ENCODE peak calls at places on chromosomes 12 and 14, in four cellular contexts. K is cardiac muscle cell; G is CD8-positive, alpha-beta T cell; C is mesenchymal stem cell. T is an unnamed sample. For H3K4me1, the result is how much of the 10 kb centered on the place peaks cover.

GRCh38 chr14:64715628-64716412 is 11.6 kb downstream of the PLEKHG3 start:
- DNase-seq in K (no peak), G (no peak), C (peak), T (no peak)

GRCh38 chr12:122942609-122943008 is 23.7 kb downstream of the ABCB9 start:
- DNase-seq in K (no peak), G (no peak), C (peak), T (no peak)

GRCh38 chr12:52949413-52950331 is 754 bp downstream of the KRT18 start:
- DNase-seq in K (peak), G (no peak), C (peak), T (no peak)

GRCh38 chr14:28762949-28763313 is 3.7 kb upstream of the FOXG1 start:
- DNase-seq in K (no peak), G (no peak), C (no peak), T (no peak)

GRCh38 chr12:90331821-90332220 is 623.2 kb downstream of the CCER1 start:
- DNase-seq in K (no peak), G (no peak), C (no peak), T (no peak)

GRCh38 chr14:21382886-21383847 is 652 bp downstream of the SUPT16H start:
- DNase-seq in K (peak), G (peak), C (peak), T (peak)

GRCh38 chr12:93440043-93440835 is 1.5 kb downstream of the UBE2N start:
- DNase-seq in K (no peak), G (no peak), C (peak), T (no peak)

GRCh38 chr12:3129301-3130052 is 52.3 kb downstream of the TSPAN9 start:
- DNase-seq in K (peak), G (no peak), C (peak), T (no peak)

GRCh38 chr14:98901511-98902205 is 370.3 kb downstream of the BCL11B start:
- DNase-seq in K (no peak), G (no peak), C (no peak), T (no peak)

GRCh38 chr12:132172619-132173018 is 28.4 kb downstream of the NOC4L start:
- DNase-seq in K (no peak), G (no peak), C (no peak), T (no peak)

GRCh38 chr12:32197421-32197820 is 90.8 kb downstream of the BICD1 start:
- DNase-seq in K (no peak), G (no peak), C (no peak), T (no peak)

GRCh38 chr12:100234591-100235304 is 32.1 kb downstream of the DEPDC4 start:
- DNase-seq in K (peak), G (no peak), C (peak), T (peak)

GRCh38 chr12:124359671-124360581 is 65.0 kb downstream of the RFLNA start:
- DNase-seq in K (peak), G (no peak), C (no peak), T (no peak)

GRCh38 chr12:56908136-56908535 is 26.1 kb downstream of the SDR9C7 start:
- DNase-seq in K (no peak), G (no peak), C (no peak), T (no peak)

GRCh38 chr14:28766505-28767238 is at the start of gene FOXG1:
- DNase-seq in K (peak), G (no peak), C (no peak), T (no peak)

GRCh38 chr14:68722186-68722585 is 70.7 kb downstream of the ZFP36L1 start:
- DNase-seq in K (no peak), G (no peak), C (no peak), T (no peak)

GRCh38 chr14:103549361-103550311 is 12.8 kb downstream of the BAG5 start:
- DNase-seq in K (no peak), G (no peak), C (no peak), T (no peak)

GRCh38 chr14:105878125-105878524 is 351.7 kb downstream of the TMEM121 start:
- DNase-seq in K (no peak), G (no peak), C (no peak), T (no peak)

GRCh38 chr12:54431911-54432814 is 13.1 kb upstream of the ITGA5 start:
- DNase-seq in K (peak), G (no peak), C (peak), T (no peak)

GRCh38 chr12:11668611-11669010 is 19.1 kb downstream of the ETV6 start:
- DNase-seq in K (no peak), G (no peak), C (no peak), T (no peak)

GRCh38 chr12:119649202-119649808 is 18.6 kb upstream of the PRKAB1 start:
- DNase-seq in K (peak), G (no peak), C (no peak), T (peak)

GRCh38 chr14:49766839-49767238 is 1.1 kb upstream of the KLHDC2 start:
- DNase-seq in K (no peak), G (no peak), C (no peak), T (no peak)

GRCh38 chr14:102849522-102850379 is 72.5 kb downstream of the TRAF3 start:
- DNase-seq in K (peak), G (no peak), C (peak), T (no peak)

GRCh38 chr12:120760349-120761245 is 35.0 kb downstream of the ACADS start:
- DNase-seq in K (no peak), G (no peak), C (peak), T (no peak)

GRCh38 chr12:51867796-51868428 is 19.4 kb upstream of the FIGNL2 start:
- DNase-seq in K (no peak), G (no peak), C (no peak), T (no peak)

GRCh38 chr14:104386281-104386841 is 193.2 kb upstream of the C14orf180 start:
- DNase-seq in K (no peak), G (no peak), C (no peak), T (no peak)

GRCh38 chr14:24876009-24876690 is 173.8 kb downstream of the STXBP6 start:
- DNase-seq in K (no peak), G (no peak), C (no peak), T (no peak)

GRCh38 chr12:5586201-5586600 is 154.3 kb downstream of the NTF3 start:
- DNase-seq in K (peak), G (no peak), C (peak), T (no peak)

GRCh38 chr12:117662220-117662619 is 300.8 kb upstream of the NOS1 start:
- DNase-seq in K (no peak), G (no peak), C (no peak), T (no peak)

GRCh38 chr12:79765157-79765556 is 74.4 kb upstream of the PAWR start:
- DNase-seq in K (no peak), G (no peak), C (no peak), T (no peak)

GRCh38 chr12:79763748-79764452 is 73.1 kb upstream of the PAWR start:
- DNase-seq in K (peak), G (no peak), C (no peak), T (no peak)

GRCh38 chr12:79764641-79765040 is 73.9 kb upstream of the PAWR start:
- DNase-seq in K (no peak), G (no peak), C (no peak), T (no peak)

GRCh38 chr12:79766705-79767464 is 76.1 kb upstream of the PAWR start:
- DNase-seq in K (no peak), G (no peak), C (peak), T (no peak)

DNA sequence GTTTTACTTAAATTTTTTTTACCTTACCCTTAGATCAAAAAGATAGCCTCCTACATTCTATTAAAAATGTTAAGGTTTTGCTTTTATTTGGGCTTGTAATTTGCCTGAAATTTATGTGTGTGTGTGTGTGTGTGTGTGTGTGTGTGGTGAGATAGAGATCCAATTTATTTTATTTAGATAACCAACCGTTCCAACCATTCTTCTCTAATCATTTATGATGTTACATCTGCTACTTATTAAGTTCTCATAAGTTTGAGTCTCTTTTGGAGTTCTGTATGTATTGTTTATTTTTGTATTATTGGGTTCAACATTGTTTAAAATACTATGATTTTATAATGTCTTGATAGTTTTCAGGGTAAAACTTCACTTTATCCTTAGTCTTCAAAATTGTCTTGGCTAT is 70.6 kb upstream of the PAWR start:
- DNase-seq in K (no peak), G (no peak), C (no peak), T (no peak)
- H3K4me3 ChIP-seq in K (no peak), G (no peak), C (no peak), T (no peak)

DNA sequence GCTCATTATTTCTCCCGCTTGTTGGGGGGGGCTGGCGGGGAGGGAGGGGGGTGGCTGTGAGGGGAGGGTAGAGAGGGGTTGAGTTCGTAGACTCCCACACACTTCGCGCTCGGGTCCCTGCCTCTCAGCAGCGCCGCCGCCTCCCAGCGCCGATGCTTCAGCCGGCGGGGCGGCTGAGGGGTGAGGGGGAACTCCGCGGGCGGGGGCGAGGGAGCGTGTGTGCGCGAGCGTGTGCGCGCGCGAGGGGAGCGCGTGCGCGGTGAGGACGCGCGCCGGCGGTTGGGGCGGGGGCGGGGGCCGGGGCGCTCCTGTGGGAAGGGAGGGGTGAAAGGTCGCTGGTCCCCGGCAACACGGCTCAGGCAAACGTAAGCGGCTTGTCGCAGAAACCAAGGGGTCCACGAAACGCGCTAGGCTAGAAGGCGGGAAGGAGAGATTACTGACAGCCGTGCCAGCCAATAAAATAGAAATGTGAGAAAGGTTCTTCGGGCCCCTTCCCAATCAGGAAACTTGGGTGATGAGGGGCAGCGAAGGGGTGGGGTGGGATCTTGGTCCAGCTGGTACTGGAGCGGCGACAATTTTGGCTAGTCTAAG is 343 bp upstream of the NOVA1 start:
- DNase-seq in K (peak), G (no peak), C (peak), T (no peak)
- H3K4me1 ChIP-seq in K (under half), G (under half), C (under half), T (under half)

DNA sequence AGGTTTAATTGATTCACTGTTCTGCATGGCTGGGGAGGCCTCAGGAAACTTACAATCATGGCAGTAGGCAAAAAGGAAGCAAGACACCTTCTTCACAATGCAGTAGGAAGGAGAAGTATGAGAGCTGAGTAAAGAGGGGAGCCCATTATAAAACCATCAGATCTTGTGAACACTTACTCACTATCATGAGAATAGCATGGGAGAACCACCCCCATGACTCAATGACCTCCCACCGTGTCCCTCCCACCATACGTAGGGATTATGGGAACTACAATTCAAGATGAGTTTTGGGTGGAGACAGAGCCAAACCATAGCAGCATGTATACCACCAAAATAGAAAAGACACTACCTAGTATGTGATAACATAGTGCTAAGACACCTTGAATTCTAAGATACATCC is 2.9 kb upstream of the HMGA2 start:
- DNase-seq in K (no peak), G (no peak), C (no peak), T (no peak)
- H3K4me3 ChIP-seq in K (no peak), G (no peak), C (no peak), T (no peak)

DNA sequence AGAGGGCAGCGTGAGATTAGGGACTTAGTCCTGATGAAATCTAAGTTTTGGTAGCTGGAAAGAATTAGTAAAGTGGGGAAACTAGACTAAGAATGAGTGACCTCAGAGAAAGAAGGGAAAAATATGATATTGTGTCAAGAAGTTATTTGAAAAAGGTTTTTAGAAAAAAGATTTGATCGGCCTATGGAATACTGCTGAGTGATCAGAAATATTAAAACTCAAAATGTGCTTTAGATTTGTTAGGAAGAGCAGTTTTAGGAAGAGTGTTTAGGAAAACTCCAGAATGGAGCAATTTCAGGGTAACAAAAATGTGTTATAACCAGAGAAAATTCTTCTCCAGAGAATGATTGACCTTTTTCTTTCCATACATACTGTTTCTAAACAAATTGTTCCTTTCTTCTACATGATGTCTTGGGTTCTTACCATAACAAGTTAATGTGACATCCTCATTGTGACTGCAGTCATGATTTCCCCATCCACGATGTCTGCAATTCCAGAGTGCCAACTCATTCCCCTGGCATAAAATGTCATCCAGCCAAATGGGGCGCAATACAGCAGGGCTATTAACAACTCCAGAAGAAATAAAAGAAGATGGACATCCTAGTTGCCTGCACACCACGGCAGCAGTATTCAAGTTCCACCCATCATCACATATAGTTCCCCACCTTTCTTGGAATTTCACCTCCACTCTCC is 11.8 kb downstream of the CD163L1 start:
- DNase-seq in K (no peak), G (no peak), C (peak), T (no peak)
- H3K4me1 ChIP-seq in K (under half), G (under half), C (under half), T (under half)

GRCh38 chr12:8911606-8912268 is 2.6 kb upstream of the PHC1 start:
- DNase-seq in K (no peak), G (no peak), C (no peak), T (no peak)

GRCh38 chr12:8916154-8916553 is 1.8 kb downstream of the PHC1 start:
- DNase-seq in K (no peak), G (no peak), C (no peak), T (no peak)

GRCh38 chr12:8914716-8915526 is 612 bp downstream of the PHC1 start:
- DNase-seq in K (peak), G (peak), C (peak), T (peak)

GRCh38 chr12:8912910-8913309 is 1.4 kb upstream of the PHC1 start:
- DNase-seq in K (no peak), G (no peak), C (no peak), T (peak)

DNA sequence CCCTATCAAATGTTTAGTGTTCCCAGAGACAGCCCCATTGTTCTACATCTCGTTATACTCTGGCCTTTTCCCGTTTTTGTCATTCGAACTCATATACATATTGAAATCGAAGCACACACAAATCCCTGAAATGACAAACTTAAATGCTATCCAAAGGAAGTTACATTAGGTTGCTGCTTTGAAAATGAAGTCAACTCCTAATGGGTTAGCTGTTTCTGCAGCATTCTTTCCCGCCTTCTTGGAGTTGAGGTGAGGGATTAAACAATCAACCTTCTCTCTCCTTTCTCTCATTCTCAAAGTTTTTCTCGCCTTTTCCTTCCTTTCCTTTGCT is 642 bp upstream of the PHC1 start:
- DNase-seq in K (no peak), G (no peak), C (no peak), T (no peak)
- H3K4me3 ChIP-seq in K (peak), G (peak), C (no peak), T (peak)

T was measured in CD4-positive, CD25-positive, alpha-beta regulatory T cell.